ENCODE peak calls at places on chromosomes 2 and 18, in seven cellular contexts. C is tibial artery, U is IMR-90, E is GM23248, F is heart right ventricle, X is thyroid gland, O is fibroblast of lung. B is an unnamed sample. For H3K36me3, the result is how much of the 10 kb centered on the place peaks cover.

GRCh38 chr18:41756141-41756540 is 198.9 kb upstream of the PIK3C3 start:
- DNase-seq in C (no peak), U (no peak), E (no peak), F (no peak), X (no peak), O (no peak), B (no peak)

GRCh38 chr2:180644709-180645108 is 335.7 kb upstream of the UBE2E3 start:
- DNase-seq in C (no peak), U (peak), E (peak), F (no peak), X (no peak), O (peak), B (no peak)

GRCh38 chr2:43818761-43819160 is 19.9 kb downstream of the ABCG5 start:
- DNase-seq in C (no peak), U (peak), E (peak), F (no peak), X (no peak), O (peak), B (peak)

GRCh38 chr18:34225218-34225553 is 473 bp upstream of the NOL4 start:
- DNase-seq in C (no peak), U (no peak), E (no peak), F (no peak), X (no peak), O (no peak), B (no peak)

GRCh38 chr2:241858206-241859016 is at the start of gene PDCD1:
- DNase-seq in C (peak), U (no peak), E (no peak), F (peak), X (peak), O (no peak), B (peak)

GRCh38 chr2:233165895-233166661 is 85.4 kb upstream of the ATG16L1 start:
- DNase-seq in C (peak), U (no peak), E (peak), F (peak), X (peak), O (peak), B (peak)

GRCh38 chr18:11810379-11810778 is 40.8 kb upstream of the CHMP1B start:
- DNase-seq in C (no peak), U (no peak), E (no peak), F (no peak), X (no peak), O (no peak), B (no peak)

GRCh38 chr18:3481696-3482210 is 31.8 kb downstream of the TGIF1 start:
- DNase-seq in C (no peak), U (peak), E (peak), F (no peak), X (no peak), O (peak), B (peak)

GRCh38 chr2:127106457-127106997 is 427 bp downstream of the BIN1 start:
- DNase-seq in C (no peak), U (peak), E (no peak), F (no peak), X (no peak), O (no peak), B (peak)

GRCh38 chr2:120491111-120491625 is 145.2 kb downstream of the INHBB start:
- DNase-seq in C (no peak), U (no peak), E (no peak), F (no peak), X (no peak), O (no peak), B (peak)

GRCh38 chr18:5710235-5710634 is 166.4 kb upstream of the EPB41L3 start:
- DNase-seq in C (no peak), U (no peak), E (no peak), F (no peak), X (no peak), O (no peak), B (no peak)

GRCh38 chr2:142037744-142038143 is 93.1 kb downstream of the LRP1B start:
- DNase-seq in C (no peak), U (no peak), E (no peak), F (no peak), X (no peak), O (no peak), B (no peak)

GRCh38 chr2:76197842-76198448 is 487.2 kb upstream of the GCFC2 start:
- DNase-seq in C (no peak), U (peak), E (peak), F (peak), X (peak), O (peak), B (peak)

GRCh38 chr2:182911813-182912517 is 45.5 kb upstream of the FRZB start:
- DNase-seq in C (no peak), U (peak), E (no peak), F (no peak), X (no peak), O (no peak), B (no peak)

GRCh38 chr2:105294844-105295481 is 34.6 kb downstream of the TGFBRAP1 start:
- DNase-seq in C (no peak), U (peak), E (peak), F (peak), X (peak), O (peak), B (peak)

GRCh38 chr2:128557841-128558241 is 239.2 kb upstream of the HS6ST1 start:
- DNase-seq in C (no peak), U (peak), E (peak), F (no peak), X (no peak), O (peak), B (peak)

GRCh38 chr18:45745817-45746461 is 22.0 kb downstream of the SLC14A1 start:
- DNase-seq in C (no peak), U (no peak), E (no peak), F (peak), X (no peak), O (no peak), B (peak)

GRCh38 chr18:79802298-79802697 is 4.6 kb downstream of the KCNG2 start:
- DNase-seq in C (no peak), U (no peak), E (no peak), F (no peak), X (no peak), O (no peak), B (no peak)

GRCh38 chr2:212249451-212249850 is 289.2 kb downstream of the ERBB4 start:
- DNase-seq in C (no peak), U (peak), E (peak), F (no peak), X (peak), O (peak), B (no peak)

GRCh38 chr18:56902653-56903052 is 244.2 kb upstream of the BOD1L2 start:
- DNase-seq in C (no peak), U (no peak), E (no peak), F (no peak), X (no peak), O (no peak), B (no peak)

GRCh38 chr2:11495844-11496271 is 29.9 kb upstream of the E2F6 start:
- DNase-seq in C (no peak), U (no peak), E (no peak), F (no peak), X (no peak), O (no peak), B (no peak)

GRCh38 chr2:27714851-27715291 is 51.2 kb downstream of the SLC4A1AP start:
- DNase-seq in C (no peak), U (no peak), E (peak), F (no peak), X (no peak), O (no peak), B (no peak)

GRCh38 chr18:49849331-49850217 is 36.2 kb upstream of the ACAA2 start:
- DNase-seq in C (no peak), U (peak), E (peak), F (peak), X (peak), O (peak), B (peak)

GRCh38 chr2:83370419-83370762 is 1088.7 kb downstream of the SUCLG1 start:
- DNase-seq in C (no peak), U (no peak), E (no peak), F (no peak), X (no peak), O (no peak), B (no peak)

GRCh38 chr2:109459485-109459884 is 154.3 kb downstream of the SEPTIN10 start:
- DNase-seq in C (peak), U (no peak), E (no peak), F (no peak), X (no peak), O (no peak), B (no peak)

GRCh38 chr2:207219716-207220414 is 54.1 kb upstream of the KLF7 start:
- DNase-seq in C (no peak), U (peak), E (peak), F (no peak), X (no peak), O (peak), B (no peak)

GRCh38 chr2:165141601-165142000 is 62.2 kb downstream of the SCN3A start:
- DNase-seq in C (no peak), U (peak), E (peak), F (no peak), X (no peak), O (no peak), B (no peak)

GRCh38 chr2:6973895-6974545 is 56.8 kb downstream of the RNF144A start:
- DNase-seq in C (no peak), U (no peak), E (peak), F (no peak), X (no peak), O (no peak), B (no peak)

GRCh38 chr2:121247971-121248370 is 37.0 kb downstream of the TFCP2L1 start:
- DNase-seq in C (peak), U (no peak), E (no peak), F (no peak), X (no peak), O (no peak), B (no peak)

GRCh38 chr2:47519147-47519537 is 116.2 kb downstream of the MSH2 start:
- DNase-seq in C (no peak), U (no peak), E (no peak), F (no peak), X (no peak), O (no peak), B (no peak)

GRCh38 chr2:64288321-64288931 is 144.2 kb upstream of the PELI1 start:
- DNase-seq in C (no peak), U (peak), E (peak), F (peak), X (no peak), O (peak), B (no peak)

GRCh38 chr18:63892544-63892943 is 5.0 kb downstream of the SERPINB2 start:
- DNase-seq in C (no peak), U (no peak), E (peak), F (no peak), X (no peak), O (no peak), B (no peak)

DNA sequence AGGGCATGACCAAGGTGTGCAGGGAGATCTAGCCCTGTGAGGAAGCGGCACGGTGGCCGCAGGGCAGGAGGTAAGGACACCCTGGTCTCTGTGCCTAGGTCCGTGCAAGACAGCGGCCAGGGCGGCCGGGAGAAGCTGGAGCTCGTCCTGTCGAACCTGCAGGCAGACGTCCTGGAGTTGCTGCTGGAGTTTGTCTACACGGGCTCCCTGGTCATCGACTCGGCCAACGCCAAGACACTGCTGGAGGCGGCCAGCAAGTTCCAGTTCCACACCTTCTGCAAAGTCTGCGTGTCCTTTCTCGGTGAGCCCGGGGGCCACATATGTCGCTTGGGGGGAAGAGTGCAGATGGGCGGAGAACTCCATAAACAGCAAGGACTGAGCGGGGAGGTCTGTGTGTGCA is 235.3 kb downstream of the ATAD2B start:
- DNase-seq in C (no peak), U (no peak), E (no peak), F (no peak), X (no peak), O (no peak), B (no peak)
- H3K27ac ChIP-seq in C (no peak), U (no peak), E (no peak), F (no peak), X (no peak), O (no peak), B (no peak)

DNA sequence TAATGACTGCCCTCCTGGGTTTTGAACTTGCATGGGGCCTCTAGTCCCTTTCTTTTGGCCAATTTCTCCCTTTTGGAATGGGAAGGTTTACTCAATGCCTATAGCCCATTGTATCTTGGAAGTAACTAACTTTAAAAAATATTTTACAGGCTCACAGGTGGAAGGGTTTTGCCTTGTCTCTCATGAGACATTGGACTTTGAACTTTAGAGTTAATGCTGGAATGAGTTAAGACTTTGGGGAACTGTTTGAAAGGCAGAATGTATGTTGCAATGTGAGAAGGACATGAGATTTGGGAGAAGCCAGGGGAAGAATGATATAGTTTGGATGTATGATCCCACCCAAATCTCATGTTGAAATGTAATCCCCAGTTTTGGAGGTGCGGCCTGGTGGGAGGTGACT is 17.5 kb upstream of the TBC1D8 start:
- DNase-seq in C (no peak), U (no peak), E (no peak), F (no peak), X (no peak), O (no peak), B (no peak)
- H3K36me3 ChIP-seq in C (under half), U (under half), E (under half), F (under half), X (under half), O (under half), B (under half)

GRCh38 chr2:2744958-2745715 is 414.1 kb upstream of the MYT1L start:
- DNase-seq in C (no peak), U (no peak), E (no peak), F (no peak), X (no peak), O (no peak), B (no peak)
- H3K27ac ChIP-seq in C (no peak), U (no peak), E (no peak), F (no peak), X (no peak), O (no peak), B (no peak)

GRCh38 chr2:46383113-46383395 is 85.8 kb downstream of the EPAS1 start:
- DNase-seq in C (no peak), U (no peak), E (no peak), F (no peak), X (no peak), O (no peak), B (no peak)

GRCh38 chr2:46381871-46382270 is 84.7 kb downstream of the EPAS1 start:
- DNase-seq in C (no peak), U (no peak), E (no peak), F (no peak), X (no peak), O (no peak), B (no peak)

GRCh38 chr2:46384457-46384815 is 87.2 kb downstream of the EPAS1 start:
- DNase-seq in C (no peak), U (no peak), E (no peak), F (no peak), X (no peak), O (no peak), B (no peak)

GRCh38 chr2:46382331-46383112 is 85.3 kb downstream of the EPAS1 start:
- DNase-seq in C (no peak), U (no peak), E (no peak), F (no peak), X (no peak), O (no peak), B (no peak)

DNA sequence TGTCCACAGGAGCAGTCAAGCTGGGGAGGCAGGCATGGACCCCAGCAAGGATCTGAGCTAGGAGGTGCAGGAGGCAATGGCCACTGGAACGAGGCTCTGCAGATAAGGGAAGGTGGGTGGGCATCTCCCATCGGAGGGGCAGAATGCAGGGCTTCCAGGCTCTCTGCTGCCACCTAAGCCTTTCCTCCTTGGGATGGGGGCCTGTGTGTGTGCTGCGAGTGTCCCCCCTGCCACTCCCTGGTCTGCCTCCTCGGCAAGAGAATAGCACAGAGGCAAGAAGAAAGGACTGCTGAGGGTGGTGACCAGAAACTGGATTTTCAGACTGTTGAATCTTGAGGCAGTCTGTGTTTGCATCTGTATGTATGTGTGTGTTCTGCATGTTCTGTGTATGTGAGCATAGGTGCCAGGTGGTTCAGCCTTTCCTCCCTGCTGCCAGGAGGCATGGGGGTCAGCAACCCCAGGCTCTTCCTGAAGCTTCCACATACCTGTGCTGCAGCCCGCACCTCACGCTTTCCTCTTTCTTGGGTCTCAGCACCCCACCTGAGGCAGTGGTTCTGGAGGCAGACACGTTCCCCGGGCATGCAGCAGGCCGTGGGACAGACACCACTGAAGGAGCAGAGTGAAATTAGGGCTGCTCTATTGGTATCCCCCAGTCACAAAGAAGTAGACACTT is 86.7 kb downstream of the EPAS1 start:
- DNase-seq in C (no peak), U (no peak), E (no peak), F (no peak), X (no peak), O (no peak), B (no peak)
- H3K36me3 ChIP-seq in C (half or more), U (half or more), E (under half), F (half or more), X (half or more), O (under half), B (under half)

GRCh38 chr18:70454705-70455322 is 166.0 kb downstream of the SOCS6 start:
- DNase-seq in C (no peak), U (peak), E (peak), F (peak), X (peak), O (peak), B (peak)

GRCh38 chr18:70456376-70456775 is 167.5 kb downstream of the SOCS6 start:
- DNase-seq in C (no peak), U (no peak), E (no peak), F (no peak), X (no peak), O (no peak), B (no peak)

GRCh38 chr18:70457788-70458187 is 168.9 kb downstream of the SOCS6 start:
- DNase-seq in C (no peak), U (no peak), E (no peak), F (no peak), X (no peak), O (no peak), B (no peak)

GRCh38 chr18:70459251-70459650 is 170.4 kb downstream of the SOCS6 start:
- DNase-seq in C (no peak), U (no peak), E (no peak), F (no peak), X (no peak), O (no peak), B (no peak)

GRCh38 chr18:70457223-70457622 is 168.4 kb downstream of the SOCS6 start:
- DNase-seq in C (no peak), U (no peak), E (no peak), F (no peak), X (peak), O (no peak), B (no peak)
- H3K27ac ChIP-seq in C (no peak), U (no peak), E (no peak), F (no peak), X (no peak), O (no peak), B (no peak)

DNA sequence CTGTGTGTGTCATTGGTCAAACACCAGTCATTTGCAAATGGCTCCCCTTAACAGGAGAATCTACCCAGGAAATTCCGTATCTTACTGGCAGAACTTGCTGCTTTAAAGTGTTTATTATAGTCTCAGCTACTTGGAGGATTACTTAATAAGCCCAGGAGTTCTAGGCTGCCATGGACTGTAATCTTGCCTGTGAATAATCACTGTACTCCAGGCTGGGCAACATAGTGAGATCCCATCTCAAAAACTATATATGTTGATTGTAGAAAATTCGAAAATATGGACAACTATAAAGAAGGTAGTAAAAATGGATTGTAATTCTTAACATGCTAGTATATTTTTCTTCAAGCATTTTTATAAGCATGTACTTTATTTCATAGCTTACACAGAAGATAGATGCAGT is 4.5 kb downstream of the ATIC start:
- DNase-seq in C (no peak), U (no peak), E (no peak), F (no peak), X (no peak), O (no peak), B (no peak)
- H3K36me3 ChIP-seq in C (under half), U (under half), E (under half), F (under half), X (under half), O (under half), B (under half)

DNA sequence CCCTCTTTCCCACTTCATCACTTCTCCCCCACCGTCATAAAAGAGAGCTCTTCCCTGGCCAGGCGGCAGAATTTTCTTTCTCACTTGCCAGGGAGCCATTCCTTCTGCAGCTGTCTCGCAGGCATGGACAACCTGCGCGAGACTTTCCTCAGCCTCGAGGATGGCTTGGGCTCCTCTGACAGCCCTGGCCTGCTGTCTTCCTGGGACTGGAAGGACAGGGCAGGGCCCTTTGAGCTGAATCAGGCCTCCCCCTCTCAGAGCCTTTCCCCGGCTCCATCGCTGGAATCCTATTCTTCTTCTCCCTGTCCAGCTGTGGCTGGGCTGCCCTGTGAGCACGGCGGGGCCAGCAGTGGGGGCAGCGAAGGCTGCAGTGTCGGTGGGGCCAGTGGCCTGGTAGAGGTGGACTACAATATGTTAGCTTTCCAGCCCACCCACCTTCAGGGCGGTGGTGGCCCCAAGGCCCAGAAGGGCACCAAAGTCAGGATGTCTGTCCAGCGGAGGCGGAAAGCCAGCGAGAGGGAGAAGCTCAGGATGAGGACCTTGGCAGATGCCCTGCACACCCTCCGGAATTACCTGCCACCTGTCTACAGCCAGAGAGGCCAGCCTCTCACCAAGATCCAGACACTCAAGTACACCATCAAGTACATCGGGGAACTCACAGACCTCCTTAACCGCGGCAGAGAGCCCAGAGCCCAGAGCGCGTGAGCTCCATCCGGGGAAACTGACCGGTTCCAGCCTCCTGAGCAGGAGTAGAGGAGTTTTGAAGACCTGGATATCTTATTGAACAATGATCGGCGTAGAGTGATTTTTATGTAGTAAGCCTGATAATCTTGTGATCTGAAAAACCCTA is at the start of gene MSGN1:
- DNase-seq in C (no peak), U (no peak), E (no peak), F (no peak), X (peak), O (no peak), B (no peak)
- H3K27ac ChIP-seq in C (no peak), U (no peak), E (no peak), F (no peak), X (no peak), O (no peak), B (no peak)

GRCh38 chr2:134449157-134449556 is 195.3 kb downstream of the MGAT5 start:
- DNase-seq in C (peak), U (no peak), E (no peak), F (no peak), X (no peak), O (no peak), B (no peak)
- H3K36me3 ChIP-seq in C (under half), U (half or more), E (under half), F (under half), X (under half), O (under half), B (under half)

GRCh38 chr2:237574894-237575868 is 8.8 kb downstream of the PRLH start:
- DNase-seq in C (no peak), U (no peak), E (no peak), F (peak), X (peak), O (no peak), B (no peak)
- H3K27ac ChIP-seq in C (no peak), U (no peak), E (no peak), F (no peak), X (peak), O (no peak), B (no peak)